ENCODE peak calls at places on chromosome 15, in seven cellular contexts. One of them, this sample, is unnamed.

GRCh38 chr15:63473999-63474809 is 30.2 kb upstream of the USP3 start:
- DNase-seq in GM12878: peak; percentile 97
- DNase-seq in H1: peak; percentile 62
- DNase-seq in GM12892: no peak
- DNase-seq in K562: no peak
- DNase-seq in HepG2: peak; percentile 99
- DNase-seq in SK-N-SH: no peak
- DNase-seq in this sample: no peak

GRCh38 chr15:68277605-68278344 is at the start of gene FEM1B:
- DNase-seq in SK-N-SH: peak; percentile 93
- DNase-seq in GM12892: peak; percentile 82
- DNase-seq in GM12878: peak; percentile 68
- DNase-seq in HepG2: peak; percentile 83
- DNase-seq in K562: peak; percentile 88
- DNase-seq in H1: peak; percentile 92
- DNase-seq in this sample: peak; percentile 85

GRCh38 chr15:63597033-63597790 is at the start of gene FBXL22:
- DNase-seq in H1: no peak
- DNase-seq in HepG2: no peak
- DNase-seq in K562: no peak
- DNase-seq in GM12892: no peak
- DNase-seq in GM12878: no peak
- DNase-seq in SK-N-SH: no peak
- DNase-seq in this sample: no peak

GRCh38 chr15:78406016-78406590 is 31.9 kb upstream of the IREB2 start:
- DNase-seq in HepG2: no peak
- DNase-seq in K562: no peak
- DNase-seq in SK-N-SH: no peak
- DNase-seq in GM12892: no peak
- DNase-seq in GM12878: no peak
- DNase-seq in H1: no peak
- DNase-seq in this sample: no peak

GRCh38 chr15:71753346-71753745 is 57.0 kb upstream of the NR2E3 start:
- DNase-seq in GM12892: no peak
- DNase-seq in GM12878: no peak
- DNase-seq in SK-N-SH: no peak
- DNase-seq in HepG2: no peak
- DNase-seq in H1: no peak
- DNase-seq in K562: no peak
- DNase-seq in this sample: no peak

GRCh38 chr15:63173116-63173470 is 15.8 kb upstream of the RPS27L start:
- DNase-seq in H1: peak; percentile 34
- DNase-seq in GM12878: no peak
- DNase-seq in HepG2: no peak
- DNase-seq in SK-N-SH: no peak
- DNase-seq in GM12892: no peak
- DNase-seq in K562: no peak
- DNase-seq in this sample: no peak

GRCh38 chr15:67820992-67821783 is 4.1 kb upstream of the SKOR1 start:
- DNase-seq in H1: peak; percentile 86
- DNase-seq in K562: peak; percentile 77
- DNase-seq in GM12892: no peak
- DNase-seq in HepG2: peak; percentile 28
- DNase-seq in GM12878: no peak
- DNase-seq in SK-N-SH: no peak
- DNase-seq in this sample: no peak

GRCh38 chr15:43525131-43525530 is 7.7 kb downstream of the MAP1A start:
- DNase-seq in H1: no peak
- DNase-seq in K562: no peak
- DNase-seq in HepG2: no peak
- DNase-seq in GM12878: no peak
- DNase-seq in SK-N-SH: no peak
- DNase-seq in GM12892: no peak
- DNase-seq in this sample: no peak

GRCh38 chr15:77762747-77763146 is 130.0 kb upstream of the LINGO1 start:
- DNase-seq in HepG2: no peak
- DNase-seq in SK-N-SH: no peak
- DNase-seq in GM12892: no peak
- DNase-seq in K562: no peak
- DNase-seq in H1: no peak
- DNase-seq in GM12878: no peak
- DNase-seq in this sample: no peak

GRCh38 chr15:59268199-59268979 is 61.7 kb downstream of the LDHAL6B start:
- DNase-seq in H1: no peak
- DNase-seq in SK-N-SH: no peak
- DNase-seq in GM12878: no peak
- DNase-seq in GM12892: no peak
- DNase-seq in K562: no peak
- DNase-seq in HepG2: no peak
- DNase-seq in this sample: no peak

GRCh38 chr15:40266828-40267304 is 16.0 kb downstream of the ANKRD63 start:
- DNase-seq in GM12878: no peak
- DNase-seq in HepG2: peak; percentile 21
- DNase-seq in GM12892: no peak
- DNase-seq in K562: peak; percentile 86
- DNase-seq in H1: no peak
- DNase-seq in SK-N-SH: no peak
- DNase-seq in this sample: no peak

GRCh38 chr15:69154684-69155083 is 5.8 kb upstream of the GLCE start:
- DNase-seq in HepG2: no peak
- DNase-seq in GM12878: no peak
- DNase-seq in GM12892: no peak
- DNase-seq in H1: no peak
- DNase-seq in K562: no peak
- DNase-seq in SK-N-SH: no peak
- DNase-seq in this sample: no peak

GRCh38 chr15:33852570-33852969 is 115.7 kb upstream of the CHRM5 start:
- DNase-seq in K562: no peak
- DNase-seq in GM12878: no peak
- DNase-seq in HepG2: no peak
- DNase-seq in GM12892: no peak
- DNase-seq in H1: no peak
- DNase-seq in SK-N-SH: no peak
- DNase-seq in this sample: no peak

GRCh38 chr15:45126535-45127158 is 3.0 kb downstream of the DUOXA1 start:
- DNase-seq in SK-N-SH: no peak
- DNase-seq in HepG2: peak; percentile 25
- DNase-seq in GM12892: no peak
- DNase-seq in GM12878: no peak
- DNase-seq in H1: no peak
- DNase-seq in K562: peak; percentile 68
- DNase-seq in this sample: no peak

GRCh38 chr15:52329980-52330379 is 34.4 kb upstream of the MYO5C start:
- DNase-seq in HepG2: no peak
- DNase-seq in GM12892: no peak
- DNase-seq in H1: no peak
- DNase-seq in K562: no peak
- DNase-seq in GM12878: no peak
- DNase-seq in SK-N-SH: no peak
- DNase-seq in this sample: no peak

GRCh38 chr15:52328680-52329079 is 33.1 kb upstream of the MYO5C start:
- DNase-seq in GM12878: no peak
- DNase-seq in H1: no peak
- DNase-seq in HepG2: peak; percentile 16
- DNase-seq in GM12892: no peak
- DNase-seq in SK-N-SH: no peak
- DNase-seq in K562: no peak
- DNase-seq in this sample: no peak

GRCh38 chr15:52334491-52335160 is 39.0 kb upstream of the MYO5C start:
- DNase-seq in H1: no peak
- DNase-seq in HepG2: no peak
- DNase-seq in K562: no peak
- DNase-seq in GM12878: no peak
- DNase-seq in GM12892: no peak
- DNase-seq in SK-N-SH: no peak
- DNase-seq in this sample: no peak

GRCh38 chr15:52329150-52329549 is 33.5 kb upstream of the MYO5C start:
- DNase-seq in HepG2: no peak
- DNase-seq in H1: no peak
- DNase-seq in GM12892: no peak
- DNase-seq in GM12878: no peak
- DNase-seq in K562: no peak
- DNase-seq in SK-N-SH: no peak
- DNase-seq in this sample: no peak

DNA sequence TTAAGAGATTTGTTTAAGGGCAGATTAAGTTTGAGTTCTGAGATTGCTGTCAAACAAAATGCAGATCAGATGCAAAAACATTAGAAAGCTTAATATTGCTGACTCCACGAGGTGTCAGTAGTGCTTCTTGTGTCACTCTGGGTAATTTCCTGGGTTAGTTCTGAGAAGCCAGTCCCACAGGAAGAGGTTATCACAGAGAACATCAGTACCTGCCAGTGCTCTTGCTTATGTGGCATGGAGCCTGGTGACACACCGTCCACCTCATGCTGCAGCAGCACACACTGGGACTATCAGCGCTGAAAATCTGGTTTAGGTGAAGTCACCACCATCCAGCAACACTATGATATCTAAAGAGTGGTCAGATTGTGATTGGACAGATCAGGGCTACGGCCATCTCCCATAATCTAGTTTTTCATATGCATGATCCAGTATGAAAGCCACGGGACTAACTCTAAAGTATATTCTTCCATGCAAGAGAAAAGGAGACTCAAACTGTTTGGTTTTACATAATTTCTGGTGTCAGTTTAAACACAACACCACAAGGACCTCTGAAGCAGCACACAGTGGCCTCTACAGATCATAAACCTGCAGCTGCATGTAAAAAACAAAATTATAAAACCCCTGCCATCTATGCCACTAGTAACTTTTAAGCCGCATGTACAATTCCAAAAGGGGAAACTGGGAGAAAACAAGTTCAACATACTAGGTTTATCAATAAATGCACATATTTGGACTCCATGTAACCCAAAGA is 36.1 kb upstream of the MYO5C start:
- DNase-seq in GM12892: peak; percentile 21
- DNase-seq in HepG2: peak; percentile 30
- DNase-seq in H1: no peak
- DNase-seq in K562: no peak
- DNase-seq in GM12878: peak; percentile 87
- DNase-seq in SK-N-SH: peak; percentile 48
- DNase-seq in this sample: peak; percentile 21
- TF ChIP-seq TAF1 in GM12892: no peak
- TF ChIP-seq TAF1 in HepG2: no peak
- TF ChIP-seq TAF1 in H1: no peak
- TF ChIP-seq TAF1 in K562: no peak
- TF ChIP-seq TAF1 in GM12878: no peak
- TF ChIP-seq TAF1 in SK-N-SH: no peak
- TF ChIP-seq TAF1 in this sample: no peak

GRCh38 chr15:101611007-101611406 is 41.2 kb downstream of the TM2D3 start:
- DNase-seq in SK-N-SH: no peak
- DNase-seq in GM12878: no peak
- DNase-seq in HepG2: no peak
- DNase-seq in H1: no peak
- DNase-seq in GM12892: no peak
- DNase-seq in K562: no peak
- DNase-seq in this sample: no peak
- TF ChIP-seq TAF1 in SK-N-SH: no peak
- TF ChIP-seq TAF1 in GM12878: no peak
- TF ChIP-seq TAF1 in HepG2: no peak
- TF ChIP-seq TAF1 in H1: no peak
- TF ChIP-seq TAF1 in GM12892: no peak
- TF ChIP-seq TAF1 in K562: no peak
- TF ChIP-seq TAF1 in this sample: no peak

GRCh38 chr15:41774873-41775417 is 661 bp downstream of the MAPKBP1 start:
- DNase-seq in GM12878: no peak
- DNase-seq in H1: no peak
- DNase-seq in SK-N-SH: no peak
- DNase-seq in GM12892: no peak
- DNase-seq in HepG2: no peak
- DNase-seq in K562: no peak
- DNase-seq in this sample: no peak

GRCh38 chr15:41775651-41776050 is 1.4 kb downstream of the MAPKBP1 start:
- DNase-seq in HepG2: no peak
- DNase-seq in SK-N-SH: no peak
- DNase-seq in GM12878: no peak
- DNase-seq in GM12892: no peak
- DNase-seq in K562: no peak
- DNase-seq in H1: no peak
- DNase-seq in this sample: no peak

GRCh38 chr15:41779662-41780157 is 5.4 kb downstream of the MAPKBP1 start:
- DNase-seq in GM12878: no peak
- DNase-seq in K562: no peak
- DNase-seq in HepG2: no peak
- DNase-seq in H1: no peak
- DNase-seq in SK-N-SH: no peak
- DNase-seq in GM12892: no peak
- DNase-seq in this sample: no peak

GRCh38 chr15:41778503-41778902 is 4.2 kb downstream of the MAPKBP1 start:
- DNase-seq in GM12878: no peak
- DNase-seq in H1: no peak
- DNase-seq in GM12892: no peak
- DNase-seq in SK-N-SH: no peak
- DNase-seq in HepG2: no peak
- DNase-seq in K562: no peak
- DNase-seq in this sample: no peak

DNA sequence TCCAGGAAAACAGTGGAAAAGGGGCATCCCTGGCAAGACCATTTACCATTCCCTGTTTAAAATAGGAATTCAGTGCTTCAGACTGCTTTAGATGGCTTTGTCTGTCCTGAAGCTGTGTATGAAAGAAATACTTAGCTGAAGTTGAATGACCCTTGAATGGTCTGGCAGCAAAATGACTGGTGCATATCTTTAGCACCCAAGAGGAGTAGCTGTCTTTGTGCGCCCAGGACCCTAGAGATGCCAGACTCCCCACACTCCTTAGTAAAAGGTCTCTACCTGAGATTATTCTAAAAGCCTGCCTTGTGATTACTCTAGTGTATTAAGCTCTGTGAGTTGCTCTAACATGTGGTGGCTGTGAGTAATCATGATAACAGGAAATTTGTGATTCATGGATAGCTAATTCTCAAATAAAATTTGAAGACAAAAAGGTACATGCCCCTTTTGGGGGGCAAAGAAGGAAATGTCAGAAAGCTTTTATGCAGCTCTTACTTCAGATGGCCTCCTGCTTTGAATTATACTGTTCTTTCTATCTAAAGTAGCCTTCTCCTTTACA is 3.2 kb downstream of the MAPKBP1 start:
- DNase-seq in H1: no peak
- DNase-seq in GM12892: no peak
- DNase-seq in HepG2: no peak
- DNase-seq in K562: no peak
- DNase-seq in SK-N-SH: no peak
- DNase-seq in GM12878: no peak
- DNase-seq in this sample: no peak
- TF ChIP-seq TAF1 in H1: no peak
- TF ChIP-seq TAF1 in GM12892: no peak
- TF ChIP-seq TAF1 in HepG2: no peak
- TF ChIP-seq TAF1 in K562: no peak
- TF ChIP-seq TAF1 in SK-N-SH: no peak
- TF ChIP-seq TAF1 in GM12878: no peak
- TF ChIP-seq TAF1 in this sample: no peak

DNA sequence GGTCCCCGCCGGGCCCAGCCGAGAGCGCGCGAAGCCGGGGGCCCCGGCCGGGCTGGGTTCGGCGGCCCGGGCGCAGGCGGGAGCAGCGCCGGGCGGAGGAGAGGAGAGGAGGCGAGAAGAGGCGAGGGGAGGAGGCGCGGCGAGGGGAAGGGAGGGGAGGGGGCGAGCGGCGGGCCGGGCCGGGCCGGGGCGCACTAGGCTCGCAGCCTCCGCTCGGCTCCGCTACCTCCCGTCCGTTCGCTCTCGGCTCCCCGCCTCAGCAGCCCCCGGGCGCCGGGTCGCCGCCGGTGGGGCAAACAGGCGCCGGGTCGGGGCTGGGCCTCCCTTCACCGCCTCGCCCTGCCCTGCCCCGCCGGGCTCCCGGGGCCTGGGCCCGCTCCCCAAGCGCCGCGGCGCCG is 335 bp downstream of the INSYN1 start:
- DNase-seq in H1: peak; percentile 63
- DNase-seq in GM12892: no peak
- DNase-seq in HepG2: no peak
- DNase-seq in SK-N-SH: peak; percentile 85
- DNase-seq in GM12878: no peak
- DNase-seq in K562: peak; percentile 22
- DNase-seq in this sample: no peak
- TF ChIP-seq TAF1 in H1: no peak
- TF ChIP-seq TAF1 in GM12892: no peak
- TF ChIP-seq TAF1 in HepG2: no peak
- TF ChIP-seq TAF1 in SK-N-SH: no peak
- TF ChIP-seq TAF1 in GM12878: no peak
- TF ChIP-seq TAF1 in K562: no peak
- TF ChIP-seq TAF1 in this sample: no peak